ENCODE peak calls at places on chromosome 11, in four cellular contexts. One of them, this sample, is unnamed.
A peak's percentile ranks its signal among the peaks of the same experiment; 100 is the strongest.

GRCh38 chr11:126280595-126280994 is 2.3 kb upstream of the TIRAP start:
- DNase-seq in stimulated activated CD4-positive, alpha-beta T cell treated with anti-CD3 and anti-CD28 coated beads, Interleukin-12 subunit alpha, Interleukin-12 subunit beta, amount 100 ng/mL, for 48 hours: no peak
- DNase-seq in activated CD4-positive, alpha-beta T cell treated with anti-CD3 and anti-CD28 coated beads, Interleukin-2, amount 50 U/mL, for 24 hours: no peak
- DNase-seq in GF-D8: peak; percentile 96
- DNase-seq in this sample: no peak

GRCh38 chr11:96307748-96308133 is 35.3 kb downstream of the MAML2 start:
- DNase-seq in stimulated activated CD4-positive, alpha-beta T cell treated with anti-CD3 and anti-CD28 coated beads, Interleukin-12 subunit alpha, Interleukin-12 subunit beta, amount 100 ng/mL, for 48 hours: no peak
- DNase-seq in activated CD4-positive, alpha-beta T cell treated with anti-CD3 and anti-CD28 coated beads, Interleukin-2, amount 50 U/mL, for 24 hours: no peak
- DNase-seq in GF-D8: no peak
- DNase-seq in this sample: no peak

GRCh38 chr11:46489668-46490560 is 98.3 kb upstream of the CHRM4 start:
- DNase-seq in stimulated activated CD4-positive, alpha-beta T cell treated with anti-CD3 and anti-CD28 coated beads, Interleukin-12 subunit alpha, Interleukin-12 subunit beta, amount 100 ng/mL, for 48 hours: peak; percentile 10
- DNase-seq in activated CD4-positive, alpha-beta T cell treated with anti-CD3 and anti-CD28 coated beads, Interleukin-2, amount 50 U/mL, for 24 hours: peak; percentile 19
- DNase-seq in GF-D8: no peak
- DNase-seq in this sample: peak; percentile 48

GRCh38 chr11:48055292-48056132 is 75.2 kb downstream of the PTPRJ start:
- DNase-seq in stimulated activated CD4-positive, alpha-beta T cell treated with anti-CD3 and anti-CD28 coated beads, Interleukin-12 subunit alpha, Interleukin-12 subunit beta, amount 100 ng/mL, for 48 hours: peak; percentile 49
- DNase-seq in activated CD4-positive, alpha-beta T cell treated with anti-CD3 and anti-CD28 coated beads, Interleukin-2, amount 50 U/mL, for 24 hours: peak; percentile 55
- DNase-seq in GF-D8: peak; percentile 18
- DNase-seq in this sample: peak; percentile 66

GRCh38 chr11:19458721-19459120 is 218.0 kb upstream of the E2F8 start:
- DNase-seq in stimulated activated CD4-positive, alpha-beta T cell treated with anti-CD3 and anti-CD28 coated beads, Interleukin-12 subunit alpha, Interleukin-12 subunit beta, amount 100 ng/mL, for 48 hours: no peak
- DNase-seq in activated CD4-positive, alpha-beta T cell treated with anti-CD3 and anti-CD28 coated beads, Interleukin-2, amount 50 U/mL, for 24 hours: no peak
- DNase-seq in GF-D8: no peak
- DNase-seq in this sample: no peak

GRCh38 chr11:56700242-56700918 is 1.5 kb downstream of the OR9G1 start:
- DNase-seq in stimulated activated CD4-positive, alpha-beta T cell treated with anti-CD3 and anti-CD28 coated beads, Interleukin-12 subunit alpha, Interleukin-12 subunit beta, amount 100 ng/mL, for 48 hours: no peak
- DNase-seq in activated CD4-positive, alpha-beta T cell treated with anti-CD3 and anti-CD28 coated beads, Interleukin-2, amount 50 U/mL, for 24 hours: no peak
- DNase-seq in GF-D8: no peak
- DNase-seq in this sample: peak; percentile 51

GRCh38 chr11:17598700-17599459 is 51.8 kb downstream of the OTOG start:
- DNase-seq in stimulated activated CD4-positive, alpha-beta T cell treated with anti-CD3 and anti-CD28 coated beads, Interleukin-12 subunit alpha, Interleukin-12 subunit beta, amount 100 ng/mL, for 48 hours: peak; percentile 79
- DNase-seq in activated CD4-positive, alpha-beta T cell treated with anti-CD3 and anti-CD28 coated beads, Interleukin-2, amount 50 U/mL, for 24 hours: peak; percentile 58
- DNase-seq in GF-D8: no peak
- DNase-seq in this sample: peak; percentile 84

GRCh38 chr11:122696662-122697061 is 41.1 kb downstream of the UBASH3B start:
- DNase-seq in stimulated activated CD4-positive, alpha-beta T cell treated with anti-CD3 and anti-CD28 coated beads, Interleukin-12 subunit alpha, Interleukin-12 subunit beta, amount 100 ng/mL, for 48 hours: peak; percentile 64
- DNase-seq in activated CD4-positive, alpha-beta T cell treated with anti-CD3 and anti-CD28 coated beads, Interleukin-2, amount 50 U/mL, for 24 hours: peak; percentile 70
- DNase-seq in GF-D8: peak; percentile 100
- DNase-seq in this sample: no peak

GRCh38 chr11:16933756-16934603 is 80.2 kb downstream of the PLEKHA7 start:
- DNase-seq in stimulated activated CD4-positive, alpha-beta T cell treated with anti-CD3 and anti-CD28 coated beads, Interleukin-12 subunit alpha, Interleukin-12 subunit beta, amount 100 ng/mL, for 48 hours: no peak
- DNase-seq in activated CD4-positive, alpha-beta T cell treated with anti-CD3 and anti-CD28 coated beads, Interleukin-2, amount 50 U/mL, for 24 hours: no peak
- DNase-seq in GF-D8: no peak
- DNase-seq in this sample: no peak

GRCh38 chr11:86588566-86589090 is 83.8 kb downstream of the ME3 start:
- DNase-seq in stimulated activated CD4-positive, alpha-beta T cell treated with anti-CD3 and anti-CD28 coated beads, Interleukin-12 subunit alpha, Interleukin-12 subunit beta, amount 100 ng/mL, for 48 hours: no peak
- DNase-seq in activated CD4-positive, alpha-beta T cell treated with anti-CD3 and anti-CD28 coated beads, Interleukin-2, amount 50 U/mL, for 24 hours: no peak
- DNase-seq in GF-D8: no peak
- DNase-seq in this sample: no peak

GRCh38 chr11:73239571-73240189 is 21.6 kb downstream of the P2RY2 start:
- DNase-seq in stimulated activated CD4-positive, alpha-beta T cell treated with anti-CD3 and anti-CD28 coated beads, Interleukin-12 subunit alpha, Interleukin-12 subunit beta, amount 100 ng/mL, for 48 hours: no peak
- DNase-seq in activated CD4-positive, alpha-beta T cell treated with anti-CD3 and anti-CD28 coated beads, Interleukin-2, amount 50 U/mL, for 24 hours: no peak
- DNase-seq in GF-D8: no peak
- DNase-seq in this sample: no peak

GRCh38 chr11:42249956-42250355 is 790.5 kb upstream of the LRRC4C start:
- DNase-seq in stimulated activated CD4-positive, alpha-beta T cell treated with anti-CD3 and anti-CD28 coated beads, Interleukin-12 subunit alpha, Interleukin-12 subunit beta, amount 100 ng/mL, for 48 hours: no peak
- DNase-seq in activated CD4-positive, alpha-beta T cell treated with anti-CD3 and anti-CD28 coated beads, Interleukin-2, amount 50 U/mL, for 24 hours: no peak
- DNase-seq in GF-D8: no peak
- DNase-seq in this sample: no peak

GRCh38 chr11:35214792-35215193 is 75.8 kb downstream of the CD44 start:
- DNase-seq in stimulated activated CD4-positive, alpha-beta T cell treated with anti-CD3 and anti-CD28 coated beads, Interleukin-12 subunit alpha, Interleukin-12 subunit beta, amount 100 ng/mL, for 48 hours: peak; percentile 37
- DNase-seq in activated CD4-positive, alpha-beta T cell treated with anti-CD3 and anti-CD28 coated beads, Interleukin-2, amount 50 U/mL, for 24 hours: peak; percentile 54
- DNase-seq in GF-D8: no peak
- DNase-seq in this sample: peak; percentile 19

GRCh38 chr11:95831198-95831883 is 41.0 kb downstream of the CEP57 start:
- DNase-seq in stimulated activated CD4-positive, alpha-beta T cell treated with anti-CD3 and anti-CD28 coated beads, Interleukin-12 subunit alpha, Interleukin-12 subunit beta, amount 100 ng/mL, for 48 hours: no peak
- DNase-seq in activated CD4-positive, alpha-beta T cell treated with anti-CD3 and anti-CD28 coated beads, Interleukin-2, amount 50 U/mL, for 24 hours: no peak
- DNase-seq in GF-D8: no peak
- DNase-seq in this sample: no peak

GRCh38 chr11:12694182-12694531 is 19.9 kb downstream of the TEAD1 start:
- DNase-seq in stimulated activated CD4-positive, alpha-beta T cell treated with anti-CD3 and anti-CD28 coated beads, Interleukin-12 subunit alpha, Interleukin-12 subunit beta, amount 100 ng/mL, for 48 hours: no peak
- DNase-seq in activated CD4-positive, alpha-beta T cell treated with anti-CD3 and anti-CD28 coated beads, Interleukin-2, amount 50 U/mL, for 24 hours: no peak
- DNase-seq in GF-D8: no peak
- DNase-seq in this sample: no peak

GRCh38 chr11:73359930-73360742 is 16.1 kb upstream of the RELT start:
- DNase-seq in stimulated activated CD4-positive, alpha-beta T cell treated with anti-CD3 and anti-CD28 coated beads, Interleukin-12 subunit alpha, Interleukin-12 subunit beta, amount 100 ng/mL, for 48 hours: no peak
- DNase-seq in activated CD4-positive, alpha-beta T cell treated with anti-CD3 and anti-CD28 coated beads, Interleukin-2, amount 50 U/mL, for 24 hours: no peak
- DNase-seq in GF-D8: no peak
- DNase-seq in this sample: peak; percentile 54

GRCh38 chr11:66906077-66906929 is 49.4 kb downstream of the LRFN4 start:
- DNase-seq in stimulated activated CD4-positive, alpha-beta T cell treated with anti-CD3 and anti-CD28 coated beads, Interleukin-12 subunit alpha, Interleukin-12 subunit beta, amount 100 ng/mL, for 48 hours: no peak
- DNase-seq in activated CD4-positive, alpha-beta T cell treated with anti-CD3 and anti-CD28 coated beads, Interleukin-2, amount 50 U/mL, for 24 hours: no peak
- DNase-seq in GF-D8: no peak
- DNase-seq in this sample: no peak

GRCh38 chr11:63595296-63595695 is 18.9 kb downstream of the PLAAT3 start:
- DNase-seq in stimulated activated CD4-positive, alpha-beta T cell treated with anti-CD3 and anti-CD28 coated beads, Interleukin-12 subunit alpha, Interleukin-12 subunit beta, amount 100 ng/mL, for 48 hours: no peak
- DNase-seq in activated CD4-positive, alpha-beta T cell treated with anti-CD3 and anti-CD28 coated beads, Interleukin-2, amount 50 U/mL, for 24 hours: no peak
- DNase-seq in GF-D8: no peak
- DNase-seq in this sample: no peak

GRCh38 chr11:42770444-42771065 is 541.2 kb upstream of the API5 start:
- DNase-seq in stimulated activated CD4-positive, alpha-beta T cell treated with anti-CD3 and anti-CD28 coated beads, Interleukin-12 subunit alpha, Interleukin-12 subunit beta, amount 100 ng/mL, for 48 hours: no peak
- DNase-seq in activated CD4-positive, alpha-beta T cell treated with anti-CD3 and anti-CD28 coated beads, Interleukin-2, amount 50 U/mL, for 24 hours: no peak
- DNase-seq in GF-D8: no peak
- DNase-seq in this sample: no peak